ENCODE peak calls at places on chromosomes 2 and 18, in six cellular contexts. One of them, this sample, is unnamed.

GRCh38 chr2:235614176-235614860 is 120.5 kb downstream of the AGAP1 start:
- DNase-seq in AG10803: peak; percentile 69
- DNase-seq in adrenal gland: no peak
- DNase-seq in GM23338: no peak
- DNase-seq in colonic mucosa: peak; percentile 37
- DNase-seq in fibroblast of mammary gland: no peak
- DNase-seq in this sample: no peak

GRCh38 chr2:5794012-5794411 is 101.8 kb downstream of the SOX11 start:
- DNase-seq in adrenal gland: no peak
- DNase-seq in AG10803: no peak
- DNase-seq in fibroblast of mammary gland: no peak
- DNase-seq in GM23338: no peak
- DNase-seq in colonic mucosa: no peak
- DNase-seq in this sample: no peak

GRCh38 chr2:128442891-128443302 is 124.2 kb upstream of the HS6ST1 start:
- DNase-seq in adrenal gland: no peak
- DNase-seq in colonic mucosa: peak; percentile 21
- DNase-seq in fibroblast of mammary gland: no peak
- DNase-seq in AG10803: no peak
- DNase-seq in GM23338: peak; percentile 58
- DNase-seq in this sample: no peak

GRCh38 chr2:164479460-164479859 is 141.8 kb downstream of the GRB14 start:
- DNase-seq in AG10803: peak; percentile 12
- DNase-seq in GM23338: peak; percentile 72
- DNase-seq in colonic mucosa: no peak
- DNase-seq in adrenal gland: no peak
- DNase-seq in fibroblast of mammary gland: peak; percentile 40
- DNase-seq in this sample: no peak

GRCh38 chr2:231383701-231384435 is 11.6 kb upstream of the B3GNT7 start:
- DNase-seq in colonic mucosa: peak; percentile 67
- DNase-seq in GM23338: no peak
- DNase-seq in AG10803: no peak
- DNase-seq in adrenal gland: no peak
- DNase-seq in fibroblast of mammary gland: no peak
- DNase-seq in this sample: no peak

GRCh38 chr2:104852161-104852689 is 1.7 kb upstream of the POU3F3 start:
- DNase-seq in adrenal gland: no peak
- DNase-seq in colonic mucosa: no peak
- DNase-seq in GM23338: peak; percentile 57
- DNase-seq in fibroblast of mammary gland: no peak
- DNase-seq in AG10803: no peak
- DNase-seq in this sample: no peak

GRCh38 chr2:240252191-240252871 is 111.9 kb upstream of the OTOS start:
- DNase-seq in GM23338: no peak
- DNase-seq in adrenal gland: peak; percentile 37
- DNase-seq in colonic mucosa: peak; percentile 15
- DNase-seq in AG10803: no peak
- DNase-seq in fibroblast of mammary gland: no peak
- DNase-seq in this sample: no peak

GRCh38 chr18:9354256-9354655 is 19.7 kb downstream of the TWSG1 start:
- DNase-seq in colonic mucosa: no peak
- DNase-seq in AG10803: no peak
- DNase-seq in fibroblast of mammary gland: peak; percentile 18
- DNase-seq in adrenal gland: no peak
- DNase-seq in GM23338: no peak
- DNase-seq in this sample: peak; percentile 44

GRCh38 chr2:179470102-179470501 is 205.5 kb upstream of the SESTD1 start:
- DNase-seq in GM23338: peak; percentile 30
- DNase-seq in colonic mucosa: no peak
- DNase-seq in AG10803: no peak
- DNase-seq in adrenal gland: no peak
- DNase-seq in fibroblast of mammary gland: no peak
- DNase-seq in this sample: no peak

GRCh38 chr2:105224444-105224843 is 17.1 kb upstream of the GPR45 start:
- DNase-seq in colonic mucosa: no peak
- DNase-seq in GM23338: peak; percentile 48
- DNase-seq in fibroblast of mammary gland: no peak
- DNase-seq in adrenal gland: no peak
- DNase-seq in AG10803: no peak
- DNase-seq in this sample: no peak

GRCh38 chr2:238379096-238379810 is 47.5 kb upstream of the ASB1 start:
- DNase-seq in colonic mucosa: no peak
- DNase-seq in AG10803: peak; percentile 58
- DNase-seq in adrenal gland: no peak
- DNase-seq in fibroblast of mammary gland: no peak
- DNase-seq in GM23338: no peak
- DNase-seq in this sample: peak; percentile 35

GRCh38 chr2:28030600-28030999 is 140.1 kb downstream of the BABAM2 start:
- DNase-seq in adrenal gland: no peak
- DNase-seq in colonic mucosa: no peak
- DNase-seq in fibroblast of mammary gland: no peak
- DNase-seq in AG10803: no peak
- DNase-seq in GM23338: no peak
- DNase-seq in this sample: no peak

GRCh38 chr2:160270571-160271113 is 70.6 kb upstream of the ITGB6 start:
- DNase-seq in fibroblast of mammary gland: no peak
- DNase-seq in GM23338: peak; percentile 53
- DNase-seq in colonic mucosa: no peak
- DNase-seq in adrenal gland: no peak
- DNase-seq in AG10803: peak; percentile 67
- DNase-seq in this sample: no peak

GRCh38 chr18:32036506-32037210 is 18.0 kb downstream of the RNF125 start:
- DNase-seq in adrenal gland: no peak
- DNase-seq in colonic mucosa: no peak
- DNase-seq in fibroblast of mammary gland: no peak
- DNase-seq in AG10803: no peak
- DNase-seq in GM23338: no peak
- DNase-seq in this sample: no peak

GRCh38 chr18:9992300-9992987 is 78.6 kb downstream of the VAPA start:
- DNase-seq in GM23338: no peak
- DNase-seq in fibroblast of mammary gland: peak; percentile 38
- DNase-seq in colonic mucosa: peak; percentile 19
- DNase-seq in adrenal gland: no peak
- DNase-seq in AG10803: peak; percentile 34
- DNase-seq in this sample: no peak

GRCh38 chr2:66539452-66539851 is 104.5 kb downstream of the MEIS1 start:
- DNase-seq in fibroblast of mammary gland: peak; percentile 90
- DNase-seq in AG10803: peak; percentile 47
- DNase-seq in GM23338: no peak
- DNase-seq in adrenal gland: peak; percentile 64
- DNase-seq in colonic mucosa: no peak
- DNase-seq in this sample: no peak

GRCh38 chr2:5921081-5921642 is 229.0 kb downstream of the SOX11 start:
- DNase-seq in fibroblast of mammary gland: no peak
- DNase-seq in AG10803: no peak
- DNase-seq in GM23338: no peak
- DNase-seq in adrenal gland: no peak
- DNase-seq in colonic mucosa: no peak
- DNase-seq in this sample: no peak

GRCh38 chr2:73762571-73762970 is 17.3 kb downstream of the DUSP11 start:
- DNase-seq in fibroblast of mammary gland: no peak
- DNase-seq in adrenal gland: no peak
- DNase-seq in AG10803: peak; percentile 30
- DNase-seq in GM23338: no peak
- DNase-seq in colonic mucosa: no peak
- DNase-seq in this sample: no peak

GRCh38 chr18:76435321-76435989 is 59.6 kb downstream of the ZNF516 start:
- DNase-seq in GM23338: peak; percentile 47
- DNase-seq in fibroblast of mammary gland: no peak
- DNase-seq in colonic mucosa: no peak
- DNase-seq in adrenal gland: no peak
- DNase-seq in AG10803: no peak
- DNase-seq in this sample: no peak

GRCh38 chr2:23905155-23905554 is 21.8 kb downstream of the ATAD2B start:
- DNase-seq in fibroblast of mammary gland: no peak
- DNase-seq in colonic mucosa: no peak
- DNase-seq in GM23338: no peak
- DNase-seq in adrenal gland: no peak
- DNase-seq in AG10803: peak; percentile 44
- DNase-seq in this sample: no peak

DNA sequence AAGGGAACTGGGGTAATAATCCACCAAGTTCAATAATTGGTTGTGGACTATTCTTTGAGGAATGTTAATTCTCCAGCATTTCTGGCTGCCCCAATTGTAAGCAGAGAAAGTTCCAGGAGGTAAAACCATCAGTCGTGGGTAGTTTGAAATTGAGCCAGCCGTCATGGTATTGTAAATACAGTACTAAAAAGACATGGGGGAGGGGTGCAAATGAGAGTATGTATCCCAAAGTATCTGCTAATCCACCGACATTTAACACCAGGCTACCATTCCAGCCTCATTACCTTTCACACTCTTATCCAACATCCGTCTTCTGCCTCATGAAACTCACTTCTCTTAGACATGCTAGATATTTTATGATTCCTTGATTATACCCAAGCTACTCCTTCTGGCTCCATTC is 507.9 kb downstream of the ERBB4 start:
- DNase-seq in AG10803: no peak
- DNase-seq in colonic mucosa: no peak
- DNase-seq in fibroblast of mammary gland: no peak
- DNase-seq in GM23338: no peak
- DNase-seq in adrenal gland: no peak
- DNase-seq in this sample: no peak
- TF ChIP-seq CTCF in AG10803: no peak
- TF ChIP-seq CTCF in colonic mucosa: no peak
- TF ChIP-seq CTCF in fibroblast of mammary gland: no peak
- TF ChIP-seq CTCF in GM23338: no peak
- TF ChIP-seq CTCF in adrenal gland: no peak
- TF ChIP-seq CTCF in this sample: no peak

GRCh38 chr18:11719621-11720020 is 30.6 kb downstream of the GNAL start:
- DNase-seq in AG10803: no peak
- DNase-seq in GM23338: no peak
- DNase-seq in colonic mucosa: no peak
- DNase-seq in fibroblast of mammary gland: no peak
- DNase-seq in adrenal gland: no peak
- DNase-seq in this sample: no peak

GRCh38 chr18:11726556-11726955 is 37.5 kb downstream of the GNAL start:
- DNase-seq in adrenal gland: no peak
- DNase-seq in fibroblast of mammary gland: peak; percentile 17
- DNase-seq in AG10803: no peak
- DNase-seq in GM23338: no peak
- DNase-seq in colonic mucosa: no peak
- DNase-seq in this sample: no peak

GRCh38 chr18:11719050-11719449 is 30.0 kb downstream of the GNAL start:
- DNase-seq in fibroblast of mammary gland: no peak
- DNase-seq in AG10803: no peak
- DNase-seq in colonic mucosa: no peak
- DNase-seq in adrenal gland: no peak
- DNase-seq in GM23338: no peak
- DNase-seq in this sample: no peak

GRCh38 chr18:11721720-11722119 is 32.7 kb downstream of the GNAL start:
- DNase-seq in colonic mucosa: no peak
- DNase-seq in adrenal gland: no peak
- DNase-seq in fibroblast of mammary gland: no peak
- DNase-seq in AG10803: no peak
- DNase-seq in GM23338: no peak
- DNase-seq in this sample: no peak
- TF ChIP-seq CTCF in colonic mucosa: no peak
- TF ChIP-seq CTCF in adrenal gland: no peak
- TF ChIP-seq CTCF in fibroblast of mammary gland: no peak
- TF ChIP-seq CTCF in AG10803: no peak
- TF ChIP-seq CTCF in GM23338: no peak
- TF ChIP-seq CTCF in this sample: no peak

GRCh38 chr2:119025762-119026351 is 83.9 kb downstream of the MARCO start:
- DNase-seq in adrenal gland: no peak
- DNase-seq in GM23338: no peak
- DNase-seq in colonic mucosa: no peak
- DNase-seq in AG10803: no peak
- DNase-seq in fibroblast of mammary gland: no peak
- DNase-seq in this sample: no peak

GRCh38 chr2:119024568-119024967 is 82.6 kb downstream of the MARCO start:
- DNase-seq in colonic mucosa: no peak
- DNase-seq in GM23338: no peak
- DNase-seq in AG10803: no peak
- DNase-seq in adrenal gland: no peak
- DNase-seq in fibroblast of mammary gland: no peak
- DNase-seq in this sample: no peak

GRCh38 chr2:119025013-119025412 is 83.0 kb downstream of the MARCO start:
- DNase-seq in adrenal gland: no peak
- DNase-seq in colonic mucosa: no peak
- DNase-seq in fibroblast of mammary gland: no peak
- DNase-seq in AG10803: no peak
- DNase-seq in GM23338: no peak
- DNase-seq in this sample: no peak

GRCh38 chr2:119029297-119029696 is 87.3 kb downstream of the MARCO start:
- DNase-seq in GM23338: no peak
- DNase-seq in AG10803: no peak
- DNase-seq in fibroblast of mammary gland: peak; percentile 7
- DNase-seq in adrenal gland: no peak
- DNase-seq in colonic mucosa: no peak
- DNase-seq in this sample: no peak

GRCh38 chr2:119028327-119029174 is 86.6 kb downstream of the MARCO start:
- DNase-seq in fibroblast of mammary gland: peak; percentile 42
- DNase-seq in GM23338: peak; percentile 85
- DNase-seq in adrenal gland: no peak
- DNase-seq in AG10803: peak; percentile 17
- DNase-seq in colonic mucosa: peak; percentile 50
- DNase-seq in this sample: peak; percentile 47
- TF ChIP-seq CTCF in fibroblast of mammary gland: peak; percentile 61
- TF ChIP-seq CTCF in GM23338: peak; percentile 78
- TF ChIP-seq CTCF in adrenal gland: peak; percentile 17
- TF ChIP-seq CTCF in AG10803: peak; percentile 58
- TF ChIP-seq CTCF in colonic mucosa: peak; percentile 15
- TF ChIP-seq CTCF in this sample: no peak

GRCh38 chr2:144154205-144154604 is 365.7 kb downstream of the ZEB2 start:
- DNase-seq in fibroblast of mammary gland: no peak
- DNase-seq in GM23338: no peak
- DNase-seq in adrenal gland: no peak
- DNase-seq in AG10803: peak; percentile 16
- DNase-seq in colonic mucosa: no peak
- DNase-seq in this sample: no peak

GRCh38 chr2:144156736-144157645 is 362.9 kb downstream of the ZEB2 start:
- DNase-seq in adrenal gland: no peak
- DNase-seq in fibroblast of mammary gland: no peak
- DNase-seq in AG10803: no peak
- DNase-seq in GM23338: peak; percentile 40
- DNase-seq in colonic mucosa: no peak
- DNase-seq in this sample: peak; percentile 10

GRCh38 chr2:144151405-144151804 is 368.5 kb downstream of the ZEB2 start:
- DNase-seq in GM23338: no peak
- DNase-seq in colonic mucosa: no peak
- DNase-seq in fibroblast of mammary gland: no peak
- DNase-seq in adrenal gland: no peak
- DNase-seq in AG10803: no peak
- DNase-seq in this sample: no peak

GRCh38 chr2:144151877-144152276 is 368.0 kb downstream of the ZEB2 start:
- DNase-seq in adrenal gland: no peak
- DNase-seq in fibroblast of mammary gland: no peak
- DNase-seq in colonic mucosa: no peak
- DNase-seq in GM23338: no peak
- DNase-seq in AG10803: no peak
- DNase-seq in this sample: no peak

DNA sequence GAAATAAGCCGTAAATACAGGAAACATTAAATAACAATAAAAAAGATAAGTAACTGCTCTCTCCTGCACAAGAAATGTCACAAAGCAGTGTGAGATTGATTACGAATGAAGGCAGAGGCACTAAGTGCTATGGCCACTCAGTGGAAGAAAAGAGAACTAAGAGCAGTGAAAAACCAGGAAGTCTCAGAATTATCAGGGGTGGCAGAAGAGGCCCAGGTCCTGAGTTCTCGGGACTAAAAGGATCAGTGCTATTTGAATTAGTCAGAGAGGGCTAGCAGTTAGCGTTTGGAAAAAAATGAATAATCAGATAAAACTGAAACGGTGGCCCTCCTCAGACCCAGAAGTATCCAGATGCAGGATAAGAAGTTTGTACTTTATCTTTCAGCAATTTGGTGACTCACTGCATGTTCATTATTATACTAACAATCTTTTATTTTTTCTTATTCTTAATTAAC is 367.1 kb downstream of the ZEB2 start:
- DNase-seq in adrenal gland: peak; percentile 36
- DNase-seq in colonic mucosa: no peak
- DNase-seq in fibroblast of mammary gland: peak; percentile 45
- DNase-seq in AG10803: peak; percentile 36
- DNase-seq in GM23338: peak; percentile 28
- DNase-seq in this sample: no peak
- TF ChIP-seq CTCF in adrenal gland: peak; percentile 30
- TF ChIP-seq CTCF in colonic mucosa: no peak
- TF ChIP-seq CTCF in fibroblast of mammary gland: peak; percentile 10
- TF ChIP-seq CTCF in AG10803: peak; percentile 29
- TF ChIP-seq CTCF in GM23338: no peak
- TF ChIP-seq CTCF in this sample: no peak

This sample was measured in GM13976.